ENCODE peak calls at places on chromosomes 1 and 21, in four cellular contexts. L, X, D and K are unnamed samples.

GRCh38 chr1:94514095-94514727 is 27.3 kb downstream of the F3 start:
- DNase-seq in D (peak; percentile 46), L (peak; percentile 42), X (no peak), K (no peak)

GRCh38 chr1:199221371-199222150 is 582.7 kb downstream of the PTPRC start:
- DNase-seq in D (no peak), L (no peak), X (no peak), K (no peak)

GRCh38 chr1:153881764-153882163 is 41.0 kb downstream of the GATAD2B start:
- DNase-seq in X (no peak), L (no peak), D (peak; percentile 71), K (peak; percentile 6)

GRCh38 chr1:31715097-31715872 is 11.5 kb upstream of the COL16A1 start:
- DNase-seq in L (peak; percentile 75), X (no peak), D (peak; percentile 92), K (no peak)

GRCh38 chr1:143698016-143698415 is 273.8 kb downstream of the FAM72C start:
- DNase-seq in L (peak; percentile 56), X (no peak), D (no peak), K (no peak)

GRCh38 chr21:46545363-46545762 is 59.5 kb downstream of the S100B start:
- DNase-seq in L (no peak), X (no peak), D (no peak), K (no peak)

GRCh38 chr1:39124282-39124681 is 80.2 kb upstream of the MACF1 start:
- DNase-seq in L (no peak), D (no peak), X (no peak), K (no peak)

GRCh38 chr1:227762231-227762911 is 27.1 kb downstream of the SNAP47 start:
- DNase-seq in D (peak; percentile 76), X (no peak), L (peak; percentile 57), K (peak; percentile 18)

GRCh38 chr1:182968151-182968741 is 15.3 kb upstream of the SHCBP1L start:
- DNase-seq in D (no peak), L (peak; percentile 34), X (no peak), K (no peak)

GRCh38 chr21:44530903-44531605 is 8.9 kb downstream of the KRTAP10-1 start:
- DNase-seq in D (no peak), X (no peak), L (no peak), K (no peak)

GRCh38 chr1:39981957-39982356 is 27.0 kb downstream of the MFSD2A start:
- DNase-seq in L (peak; percentile 37), X (no peak), D (no peak), K (no peak)

DNA sequence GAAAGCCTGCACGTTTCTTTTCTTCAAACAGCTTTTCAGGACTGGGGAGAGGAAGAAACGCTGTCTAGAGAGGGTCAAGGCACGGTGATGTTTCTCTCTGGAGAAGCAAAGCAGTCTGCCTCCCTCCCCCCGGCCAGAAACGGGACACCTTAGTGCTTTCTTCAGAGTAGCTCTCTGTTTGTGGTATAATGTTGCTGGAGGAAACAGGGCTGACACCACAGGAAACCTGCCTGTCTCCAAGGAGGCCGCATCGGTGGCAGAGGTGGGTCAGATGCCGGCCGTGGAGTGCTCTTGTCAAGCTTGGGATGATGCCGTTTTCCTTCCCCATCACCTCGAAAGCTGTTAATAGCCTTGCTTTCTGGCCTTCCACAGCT is 139.4 kb downstream of the DHRS3 start:
- DNase-seq in D (no peak), X (no peak), L (no peak), K (no peak)
- H3K9ac ChIP-seq in D (peak overlapping the region; percentile 40), X (no peak overlapping the region), L (peak overlapping the region; percentile 69), K (no peak overlapping the region)

GRCh38 chr1:151006331-151007052 is at the start of gene MINDY1:
- DNase-seq in X (peak; percentile 32), D (peak; percentile 88), L (peak; percentile 48), K (no peak)
- TF ChIP-seq POLR2AphosphoS5 in X (peak; percentile 50), D (no peak), L (no peak), K (peak; percentile 52)

DNA sequence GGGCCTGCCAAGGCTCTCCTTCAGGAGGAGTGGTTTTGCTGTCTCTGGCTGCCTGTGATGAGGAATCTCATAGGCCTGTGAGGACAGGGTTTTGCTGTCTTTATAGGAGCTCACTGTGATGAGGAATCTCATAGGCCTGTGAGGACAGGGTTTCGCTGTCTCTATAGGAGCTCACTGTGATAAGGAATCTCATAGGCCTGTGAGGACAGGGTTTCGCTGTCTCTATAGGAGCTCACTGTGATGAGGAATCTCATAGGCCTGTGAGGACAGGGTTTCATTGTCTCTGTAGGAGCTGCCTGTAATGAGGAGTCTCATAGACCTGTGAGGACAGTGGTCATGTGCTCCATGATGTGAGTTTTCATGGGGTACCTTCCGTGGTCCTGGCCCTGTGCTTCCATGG is 29.0 kb downstream of the CLIC6 start:
- DNase-seq in L (no peak), X (no peak), D (no peak), K (no peak)
- TF ChIP-seq EZH2 in L (no peak), X (no peak), D (no peak), K (no peak)

GRCh38 chr1:22203335-22203734 is 60.4 kb upstream of the WNT4 start:
- DNase-seq in D (no peak), L (no peak), X (no peak), K (no peak)
- H3K9ac ChIP-seq in D (no peak overlapping the region), L (no peak overlapping the region), X (no peak overlapping the region), K (no peak overlapping the region)

GRCh38 chr1:22710688-22711024 is at the start of gene EPHB2:
- DNase-seq in X (no peak), D (no peak), L (no peak), K (no peak)
- TF ChIP-seq POLR2AphosphoS5 in X (no peak), D (peak; percentile 79), L (peak; percentile 71), K (no peak)

GRCh38 chr1:88124614-88125013 is 559.5 kb upstream of the PKN2 start:
- DNase-seq in L (no peak), D (no peak), X (no peak), K (no peak)
- TF ChIP-seq EZH2 in L (no peak), D (no peak), X (no peak), K (no peak)

GRCh38 chr1:24744911-24745710 is at the start of gene CLIC4:
- DNase-seq in X (peak; percentile 94), D (peak; percentile 100), L (peak; percentile 94), K (peak; percentile 93)

GRCh38 chr1:24745711-24746582 is 700 bp downstream of the CLIC4 start:
- DNase-seq in X (no peak), D (peak; percentile 66), L (no peak), K (no peak)

GRCh38 chr1:24742090-24742938 is 2.9 kb upstream of the CLIC4 start:
- DNase-seq in D (no peak), X (no peak), L (no peak), K (no peak)

GRCh38 chr1:24739241-24739640 is 6.0 kb upstream of the CLIC4 start:
- DNase-seq in X (no peak), L (no peak), D (no peak), K (no peak)

DNA sequence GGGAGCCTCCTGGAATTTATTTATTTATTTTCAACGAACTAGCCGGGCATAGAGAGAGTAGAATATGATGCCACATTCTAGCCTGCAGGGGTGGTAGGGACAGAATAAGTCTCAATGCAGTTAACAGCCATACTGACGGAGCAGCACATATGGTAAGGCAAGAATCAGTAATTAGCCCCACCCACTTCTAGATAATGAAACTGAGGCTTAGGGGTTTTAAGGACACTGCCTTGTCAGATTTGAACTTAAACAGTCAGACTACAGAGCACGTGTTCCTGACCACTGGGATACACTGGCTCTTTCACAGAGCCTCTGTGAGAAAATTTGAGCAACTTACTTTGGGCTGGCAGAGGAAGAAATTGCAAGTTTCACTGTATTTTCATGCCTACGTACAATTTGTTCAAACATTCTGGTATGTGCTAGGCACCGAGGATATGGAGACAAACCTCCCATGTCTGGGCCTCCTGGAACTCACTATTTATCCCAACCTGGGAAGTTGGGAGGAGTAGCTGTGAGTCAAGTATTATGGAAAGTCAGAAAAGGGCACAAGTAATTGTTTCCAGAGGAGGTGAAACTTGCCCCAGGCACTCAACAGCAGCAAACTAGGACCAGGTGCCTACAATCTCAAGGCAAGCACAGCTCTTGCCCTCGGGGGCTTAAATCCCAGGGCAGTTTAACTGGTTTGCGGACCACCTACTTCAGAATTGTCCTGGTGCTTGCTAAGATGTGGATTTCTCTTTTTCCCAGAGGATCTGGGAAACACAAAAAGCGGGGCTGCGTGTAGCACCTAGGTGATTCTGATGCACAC is 1.6 kb upstream of the CLIC4 start:
- DNase-seq in X (no peak), L (no peak), D (peak; percentile 39), K (no peak)
- H3K9ac ChIP-seq in X (peak overlapping the region; percentile 61), L (peak overlapping the region; percentile 14), D (no peak overlapping the region), K (peak overlapping the region; percentile 67)

GRCh38 chr1:244271909-244272308 is 179.8 kb downstream of the ADSS2 start:
- DNase-seq in L (no peak), X (no peak), D (no peak), K (no peak)

GRCh38 chr1:244271004-244271403 is 180.7 kb downstream of the ADSS2 start:
- DNase-seq in L (no peak), D (no peak), X (no peak), K (no peak)

GRCh38 chr1:244273262-244273844 is 178.4 kb downstream of the ADSS2 start:
- DNase-seq in X (no peak), D (peak; percentile 74), L (no peak), K (no peak)

GRCh38 chr1:244273845-244274619 is 177.7 kb downstream of the ADSS2 start:
- DNase-seq in X (no peak), L (peak; percentile 42), D (no peak), K (no peak)

GRCh38 chr1:244272471-244273261 is 179.0 kb downstream of the ADSS2 start:
- DNase-seq in D (peak; percentile 95), X (peak; percentile 69), L (peak; percentile 81), K (peak; percentile 59)
- TF ChIP-seq POLR2AphosphoS5 in D (peak; percentile 9), X (no peak), L (no peak), K (no peak)

DNA sequence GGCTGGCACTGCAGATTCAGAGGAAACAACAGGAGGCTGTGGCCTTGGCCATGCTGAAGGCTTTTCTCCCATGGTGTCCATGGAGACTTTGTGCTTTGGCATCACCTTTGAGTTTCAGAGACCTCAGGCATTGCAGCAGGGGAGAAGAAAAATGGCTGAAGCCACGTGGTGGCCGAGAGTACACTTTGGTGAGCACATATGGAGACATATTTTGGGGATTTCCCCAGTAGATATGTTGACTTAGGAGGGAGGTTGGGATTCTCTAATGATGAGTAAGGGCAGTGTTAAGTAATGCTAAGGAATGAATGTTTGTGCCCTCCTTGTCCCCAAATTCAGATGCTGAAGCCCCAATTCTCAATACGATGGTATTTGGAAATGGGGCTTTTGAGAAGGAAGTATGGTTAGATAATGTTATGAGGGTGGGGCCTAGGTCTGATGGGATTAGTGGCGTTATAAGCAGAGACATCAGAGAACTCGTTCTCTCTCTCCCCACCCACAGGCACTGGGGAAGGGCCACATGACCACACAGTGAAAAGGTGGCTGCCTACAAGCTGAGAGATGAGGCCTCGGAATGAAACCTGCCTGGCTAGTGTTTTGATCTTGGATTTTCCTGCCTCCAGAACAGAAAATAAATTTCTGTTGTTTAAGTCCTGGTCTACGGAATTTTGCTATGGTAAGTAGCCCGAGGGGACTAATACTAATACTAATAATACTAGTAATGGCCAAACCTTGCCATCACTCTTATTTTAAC is 98.6 kb downstream of the TBX19 start:
- DNase-seq in L (no peak), X (no peak), D (no peak), K (no peak)
- TF ChIP-seq EZH2 in L (no peak), X (no peak), D (no peak), K (no peak)